ENCODE peak calls at places on chromosome X, in four cellular contexts. C is H9, V is breast epithelium, T is SJSA1. L is an unnamed sample. For H3K9me3, the result is how much of the 10 kb centered on the place peaks cover.

GRCh38 chrX:54866606-54867005 is 54.0 kb upstream of the TRO start:
- DNase-seq in C (no peak), V (no peak), T (no peak), L (no peak)

GRCh38 chrX:3295731-3296130 is 50.7 kb downstream of the MXRA5 start:
- DNase-seq in C (peak), V (no peak), T (no peak), L (no peak)

GRCh38 chrX:124086411-124086810 is 124.9 kb downstream of the STAG2 start:
- DNase-seq in C (no peak), V (no peak), T (no peak), L (no peak)

GRCh38 chrX:102517331-102517730 is 792 bp upstream of the TMSB15A start:
- DNase-seq in C (no peak), V (no peak), T (no peak), L (no peak)

GRCh38 chrX:118420462-118420861 is 74.6 kb downstream of the WDR44 start:
- DNase-seq in C (no peak), V (no peak), T (no peak), L (no peak)

GRCh38 chrX:1521459-1521956 is 15.5 kb downstream of the P2RY8 start:
- DNase-seq in C (peak), V (no peak), T (no peak), L (no peak)

GRCh38 chrX:131812847-131813825 is 210.0 kb upstream of the STK26 start:
- DNase-seq in C (no peak), V (peak), T (no peak), L (peak)

GRCh38 chrX:119816300-119816699 is 24.9 kb upstream of the RPL39 start:
- DNase-seq in C (no peak), V (no peak), T (no peak), L (no peak)

GRCh38 chrX:119990995-119991787 is 47.6 kb upstream of the NKAP start:
- DNase-seq in C (peak), V (no peak), T (no peak), L (no peak)

GRCh38 chrX:13506574-13506973 is 62.8 kb upstream of the EGFL6 start:
- DNase-seq in C (no peak), V (no peak), T (peak), L (peak)

GRCh38 chrX:68994135-68994882 is 165.5 kb downstream of the EFNB1 start:
- DNase-seq in C (peak), V (no peak), T (no peak), L (no peak)

GRCh38 chrX:95885074-95885473 is 799.6 kb upstream of the DIAPH2 start:
- DNase-seq in C (no peak), V (no peak), T (no peak), L (peak)

GRCh38 chrX:84475101-84475500 is 27.2 kb downstream of the HDX start:
- DNase-seq in C (no peak), V (no peak), T (no peak), L (no peak)

GRCh38 chrX:111338095-111338698 is 67.9 kb upstream of the CAPN6 start:
- DNase-seq in C (no peak), V (no peak), T (no peak), L (no peak)

GRCh38 chrX:22803353-22803752 is 196.4 kb upstream of the DDX53 start:
- DNase-seq in C (no peak), V (no peak), T (no peak), L (no peak)

GRCh38 chrX:96906741-96907140 is 23.0 kb downstream of the RPA4 start:
- DNase-seq in C (no peak), V (no peak), T (no peak), L (no peak)

GRCh38 chrX:114075073-114075673 is 508.7 kb upstream of the HTR2C start:
- DNase-seq in C (no peak), V (no peak), T (no peak), L (no peak)

GRCh38 chrX:47880927-47881326 is 44.2 kb downstream of the ZNF81 start:
- DNase-seq in C (no peak), V (no peak), T (no peak), L (no peak)
- H3K9me3 ChIP-seq in C (half or more), V (under half), T (under half), L (under half)

GRCh38 chrX:55867708-55868107 is 150.2 kb downstream of the RRAGB start:
- DNase-seq in C (no peak), V (no peak), T (no peak), L (no peak)

DNA sequence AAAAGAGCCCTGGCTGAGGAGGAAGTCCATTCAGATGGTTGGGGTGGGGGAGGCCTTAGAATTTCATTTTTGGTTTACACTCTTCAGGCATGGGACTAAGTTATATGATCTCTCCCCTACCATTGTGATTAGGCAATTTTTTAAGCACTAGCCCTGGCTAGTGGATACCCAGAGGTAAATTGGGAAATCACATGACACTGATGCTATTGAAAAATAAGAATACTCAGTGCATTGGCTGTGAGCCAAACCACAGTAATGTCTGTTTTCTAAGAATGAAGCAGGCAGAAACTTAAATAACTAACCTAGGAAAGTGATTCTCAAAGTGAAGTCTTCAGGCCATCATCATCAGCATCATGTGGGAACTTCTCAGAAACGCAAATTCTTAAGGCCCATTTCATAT is 149.7 kb downstream of the RRAGB start:
- DNase-seq in C (no peak), V (no peak), T (no peak), L (no peak)
- H3K9me3 ChIP-seq in C (under half), V (under half), T (under half), L (under half)

GRCh38 chrX:47420264-47420663 is 49.9 kb downstream of the ZNF157 start:
- DNase-seq in C (no peak), V (no peak), T (no peak), L (no peak)
- H3K9me3 ChIP-seq in C (under half), V (under half), T (under half), L (under half)

GRCh38 chrX:40011483-40012038 is 86.2 kb downstream of the BCOR start:
- DNase-seq in C (no peak), V (no peak), T (no peak), L (no peak)
- H3K9me3 ChIP-seq in C (under half), V (under half), T (under half), L (under half)

DNA sequence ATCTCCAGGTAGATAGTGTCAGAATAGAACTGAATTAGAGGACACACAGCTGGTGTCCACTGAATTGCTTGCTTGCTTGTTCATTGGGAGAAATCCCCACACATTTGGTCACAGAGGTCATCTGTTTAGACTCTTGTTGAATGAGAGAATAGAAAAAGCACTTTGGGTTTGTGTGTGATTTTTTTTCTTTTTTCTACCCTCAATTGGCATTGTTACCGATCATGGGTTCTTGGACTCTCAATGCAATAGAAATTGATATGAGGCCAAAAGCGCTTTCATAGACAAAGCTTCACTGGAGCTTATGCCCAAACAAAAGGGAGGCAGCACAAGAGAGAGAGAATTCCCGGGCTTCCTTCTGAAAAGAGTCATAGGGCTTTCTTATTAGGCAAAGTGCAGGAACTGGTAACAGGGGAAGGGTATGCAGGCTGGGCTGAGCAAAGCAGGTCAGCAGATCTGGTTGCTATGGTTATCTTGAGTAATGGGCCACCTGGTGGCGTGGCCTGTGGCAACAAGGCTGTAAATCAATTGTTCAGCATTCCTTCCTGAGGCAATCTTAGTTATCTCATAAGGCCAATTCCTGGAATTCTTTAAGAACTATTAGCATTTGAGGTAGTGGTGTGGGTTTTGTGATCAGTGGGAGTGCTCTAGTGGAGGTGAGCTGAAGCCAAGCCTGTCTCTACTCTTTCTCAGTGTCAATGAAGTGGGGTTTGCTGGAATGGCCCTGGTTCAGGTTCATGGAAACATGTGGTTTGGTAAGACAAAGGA is 5.3 kb upstream of the GPR82 start:
- DNase-seq in C (peak), V (no peak), T (no peak), L (no peak)
- H3K9me3 ChIP-seq in C (under half), V (under half), T (under half), L (under half)

GRCh38 chrX:40102393-40103381 is 4.9 kb upstream of the BCOR start:
- DNase-seq in C (peak), V (no peak), T (no peak), L (no peak)
- H3K9me3 ChIP-seq in C (under half), V (under half), T (under half), L (under half)

GRCh38 chrX:434946-435345 is 48.2 kb upstream of the PPP2R3B start:
- DNase-seq in C (no peak), V (peak), T (no peak), L (no peak)
- H3K9me3 ChIP-seq in C (under half), V (under half), T (under half), L (under half)

DNA sequence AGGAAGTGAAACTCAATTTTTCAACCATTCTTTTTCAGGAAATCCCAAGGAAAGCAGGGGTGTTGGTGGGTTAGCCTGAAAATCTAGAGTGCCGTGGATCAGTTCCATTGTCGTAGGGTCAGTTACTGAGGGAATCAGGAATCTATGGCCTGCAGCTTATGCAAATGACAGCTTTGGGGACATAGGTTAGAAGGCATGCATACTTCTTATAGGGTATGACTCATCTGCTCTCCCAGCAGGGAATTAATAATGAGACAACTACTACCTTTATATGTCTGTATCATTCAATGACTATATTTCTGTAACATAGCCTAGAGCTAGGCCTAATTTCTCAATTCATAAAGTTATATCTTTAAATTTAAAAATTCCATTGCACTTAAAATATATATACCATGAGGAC is 36.6 kb downstream of the ZNF41 start:
- DNase-seq in C (no peak), V (no peak), T (no peak), L (no peak)
- H3K9me3 ChIP-seq in C (half or more), V (half or more), T (under half), L (under half)

GRCh38 chrX:145552643-145553042 is 265.0 kb upstream of the SLITRK2 start:
- DNase-seq in C (no peak), V (no peak), T (no peak), L (no peak)
- H3K9me3 ChIP-seq in C (under half), V (under half), T (under half), L (under half)

GRCh38 chrX:143757887-143758286 is 37.3 kb upstream of the SPANXN2 start:
- DNase-seq in C (no peak), V (no peak), T (no peak), L (no peak)
- H3K9me3 ChIP-seq in C (under half), V (under half), T (under half), L (under half)